ENCODE peak calls at places on chromosomes 5 and 9, in ten cellular contexts. R is aorta; J is tibial artery; B is SJSA1; E is cardiac fibroblast; S is ovary; D is stimulated activated naive CD4-positive, alpha-beta T cell treated with Interleukin-2 at 50 U/mL for 16 hours; Y is A549; H is T1000; N is NCI-H1092 treated with DMSO at 0.1 percent for 48 hours. C is an unnamed sample.

GRCh38 chr9:132753593-132753880 is 83.3 kb downstream of the GTF3C4 start:
- DNase-seq in B (no peak), Y (no peak), J (no peak), H (no peak), S (no peak), R (peak), N (peak), E (no peak), D (no peak), C (no peak)

GRCh38 chr9:134545213-134546211 is 96.1 kb upstream of the COL5A1 start:
- DNase-seq in R (peak), H (no peak), J (no peak), B (peak), Y (no peak), D (no peak), N (no peak), E (peak), S (no peak), C (no peak)

GRCh38 chr5:92944903-92945629 is 636.0 kb downstream of the NR2F1-AS1 start:
- DNase-seq in Y (peak), S (no peak), E (peak), D (no peak), J (no peak), N (no peak), R (no peak), H (no peak), B (peak), C (no peak)

GRCh38 chr9:127181315-127181580 is 58.8 kb upstream of the ANGPTL2 start:
- DNase-seq in N (no peak), B (no peak), Y (no peak), D (no peak), S (peak), H (no peak), R (peak), E (no peak), J (peak), C (no peak)

GRCh38 chr5:125461641-125462072 is 715.2 kb upstream of the ZNF608 start:
- DNase-seq in J (no peak), Y (no peak), R (no peak), E (no peak), S (no peak), D (no peak), B (no peak), N (no peak), H (no peak), C (no peak)

GRCh38 chr5:11387382-11387781 is 516.9 kb downstream of the CTNND2 start:
- DNase-seq in B (no peak), Y (no peak), N (no peak), J (no peak), E (no peak), R (no peak), H (no peak), S (no peak), D (no peak), C (no peak)

GRCh38 chr5:84381501-84382362 is 2.9 kb downstream of the EDIL3 start:
- DNase-seq in R (no peak), N (no peak), S (no peak), Y (no peak), B (no peak), H (no peak), J (peak), D (no peak), E (peak), C (no peak)

GRCh38 chr5:150069619-150070276 is 16.6 kb downstream of the CSF1R start:
- DNase-seq in D (no peak), R (peak), S (no peak), N (no peak), Y (no peak), E (no peak), B (no peak), J (no peak), H (no peak), C (no peak)

GRCh38 chr9:95189230-95190098 is 128.0 kb downstream of the FANCC start:
- DNase-seq in D (no peak), N (no peak), H (no peak), Y (no peak), B (peak), S (peak), J (peak), E (peak), R (no peak), C (no peak)

GRCh38 chr9:112382066-112382465 is 2.2 kb downstream of the HSDL2 start:
- DNase-seq in Y (no peak), B (no peak), R (no peak), H (no peak), E (no peak), N (no peak), J (no peak), S (no peak), D (no peak), C (no peak)

GRCh38 chr5:150434502-150434901 is 15.0 kb downstream of the RPS14 start:
- DNase-seq in N (no peak), B (peak), S (no peak), D (no peak), R (no peak), J (no peak), E (peak), H (peak), Y (no peak), C (no peak)

GRCh38 chr5:66406761-66407289 is 189.4 kb upstream of the MAST4 start:
- DNase-seq in S (no peak), N (peak), R (no peak), Y (no peak), E (no peak), H (no peak), J (no peak), B (no peak), D (no peak), C (no peak)

GRCh38 chr5:42912184-42912766 is 100.6 kb upstream of the SELENOP start:
- DNase-seq in B (peak), D (peak), H (no peak), N (peak), E (peak), Y (peak), R (no peak), J (no peak), S (no peak), C (peak)

GRCh38 chr5:9245071-9245470 is 300.8 kb downstream of the SEMA5A start:
- DNase-seq in E (peak), N (no peak), H (no peak), D (no peak), Y (no peak), J (no peak), B (no peak), S (no peak), R (no peak), C (no peak)

GRCh38 chr5:19987594-19988345 is at the start of gene CDH18:
- DNase-seq in S (no peak), J (no peak), B (no peak), E (peak), Y (peak), N (peak), H (peak), D (no peak), R (no peak), C (no peak)

GRCh38 chr9:84949969-84950368 is 280.4 kb downstream of the NTRK2 start:
- DNase-seq in H (no peak), E (no peak), D (no peak), R (no peak), B (no peak), Y (no peak), S (no peak), J (no peak), N (no peak), C (no peak)

GRCh38 chr5:73797142-73797530 is 171.1 kb downstream of the ARHGEF28 start:
- DNase-seq in R (no peak), Y (no peak), H (no peak), B (no peak), J (no peak), N (no peak), E (peak), S (no peak), D (no peak), C (no peak)

GRCh38 chr5:103446813-103447212 is 115.8 kb downstream of the NUDT12 start:
- DNase-seq in B (no peak), J (no peak), S (no peak), N (no peak), D (no peak), H (no peak), E (peak), Y (no peak), R (no peak), C (peak)

GRCh38 chr9:107067715-107068416 is 204.9 kb downstream of the ZNF462 start:
- DNase-seq in R (no peak), Y (no peak), S (no peak), H (no peak), E (no peak), N (no peak), J (no peak), D (no peak), B (no peak), C (no peak)

GRCh38 chr9:99822596-99823391 is 1.1 kb downstream of the NR4A3 start:
- DNase-seq in Y (peak), H (peak), E (peak), S (peak), N (peak), J (peak), R (peak), D (peak), B (peak), C (peak)

GRCh38 chr5:78109891-78110324 is 184.6 kb downstream of the AP3B1 start:
- DNase-seq in Y (no peak), E (no peak), N (no peak), B (no peak), D (no peak), H (no peak), S (no peak), J (no peak), R (no peak), C (no peak)

GRCh38 chr9:131046581-131047202 is 37.7 kb downstream of the LAMC3 start:
- DNase-seq in J (peak), H (peak), Y (peak), B (peak), S (peak), D (peak), E (peak), R (peak), N (peak), C (peak)